ENCODE peak calls at places on chromosomes 3 and 15, in seven cellular contexts. V, R, S, W, J, F and H are unnamed samples.

GRCh38 chr15:77837649-77838025 is 204.9 kb upstream of the LINGO1 start:
- DNase-seq in F (no peak), J (no peak), S (no peak), R (no peak), W (no peak), V (peak; percentile 20), H (peak; percentile 31)

GRCh38 chr3:151264611-151265010 is 13.7 kb downstream of the P2RY14 start:
- DNase-seq in S (no peak), W (no peak), R (no peak), J (no peak), V (no peak), F (no peak), H (no peak)

GRCh38 chr3:76353683-76354082 is 568.3 kb upstream of the ZNF717 start:
- DNase-seq in F (no peak), J (no peak), S (no peak), R (no peak), W (no peak), V (no peak), H (no peak)

GRCh38 chr3:16890605-16891333 is 6.0 kb downstream of the PLCL2 start:
- DNase-seq in F (no peak), S (no peak), R (no peak), J (no peak), V (no peak), W (no peak), H (no peak)

GRCh38 chr3:99901200-99901926 is 83.7 kb downstream of the CMSS1 start:
- DNase-seq in R (no peak), S (no peak), F (no peak), W (no peak), J (no peak), V (peak; percentile 99), H (no peak)

GRCh38 chr3:123286308-123287023 is 84.7 kb downstream of the SEC22A start:
- DNase-seq in W (no peak), V (peak; percentile 55), F (no peak), J (peak; percentile 32), R (no peak), S (peak; percentile 88), H (no peak)

GRCh38 chr3:190338717-190339116 is 16.5 kb upstream of the CLDN1 start:
- DNase-seq in J (no peak), V (peak; percentile 61), F (no peak), S (no peak), R (no peak), W (no peak), H (no peak)

GRCh38 chr15:79595271-79595670 is 163.1 kb downstream of the MINAR1 start:
- DNase-seq in V (no peak), W (no peak), R (no peak), S (no peak), F (no peak), J (no peak), H (no peak)

GRCh38 chr15:90090226-90090848 is 11.9 kb downstream of the IDH2 start:
- DNase-seq in W (no peak), R (no peak), F (no peak), S (no peak), V (no peak), J (no peak), H (no peak)

GRCh38 chr15:27119695-27120266 is 148.8 kb downstream of the GABRG3 start:
- DNase-seq in F (no peak), W (no peak), R (no peak), S (peak; percentile 37), J (no peak), V (no peak), H (no peak)

GRCh38 chr15:92666780-92667179 is 11.2 kb upstream of the FAM174B start:
- DNase-seq in F (no peak), V (no peak), J (no peak), R (peak; percentile 54), S (no peak), W (peak; percentile 53), H (no peak)

GRCh38 chr15:87961851-87962816 is 294.4 kb downstream of the NTRK3 start:
- DNase-seq in W (no peak), R (no peak), F (no peak), V (no peak), J (no peak), S (peak; percentile 80), H (no peak)

GRCh38 chr3:168123211-168124173 is 27.8 kb upstream of the GOLIM4 start:
- DNase-seq in S (no peak), F (no peak), J (no peak), V (no peak), R (no peak), W (no peak), H (no peak)

GRCh38 chr3:141955163-141955562 is 78.7 kb downstream of the ATP1B3 start:
- DNase-seq in F (no peak), S (no peak), R (no peak), J (no peak), V (no peak), W (no peak), H (no peak)

GRCh38 chr3:152196782-152197181 is 71.9 kb upstream of the MBNL1 start:
- DNase-seq in V (no peak), R (no peak), S (no peak), F (no peak), J (no peak), W (no peak), H (no peak)

GRCh38 chr3:136266468-136266867 is 16.3 kb downstream of the PCCB start:
- DNase-seq in V (peak; percentile 66), R (no peak), W (no peak), J (no peak), F (no peak), S (no peak), H (no peak)

GRCh38 chr3:187967982-187968381 is 186.0 kb upstream of the LPP start:
- DNase-seq in V (no peak), R (no peak), F (no peak), W (no peak), J (no peak), S (no peak), H (no peak)